ENCODE peak calls at places on chromosomes 4 and X, in seven cellular contexts. K is pancreas, H is heart right ventricle, W is SJSA1, P is IMR-90, A is keratinocyte, V is fibroblast of lung. E is an unnamed sample.
A peak's percentile ranks its signal among the peaks of the same experiment; 100 is the strongest.

GRCh38 chr4:182238355-182238931 is 4.8 kb upstream of the TENM3 start:
- DNase-seq in K (no peak), H (no peak), W (peak; percentile 76), P (peak; percentile 48), A (no peak), V (peak; percentile 71), E (peak; percentile 77)

GRCh38 chr4:20487446-20487845 is 212.8 kb upstream of the PACRGL start:
- DNase-seq in K (no peak), H (no peak), W (no peak), P (no peak), A (no peak), V (peak; percentile 29), E (no peak)

GRCh38 chrX:149630681-149631292 is 805 bp downstream of the TMEM185A start:
- DNase-seq in K (no peak), H (no peak), W (peak; percentile 23), P (peak; percentile 55), A (no peak), V (peak; percentile 48), E (no peak)

GRCh38 chrX:135910251-135910650 is 16.7 kb downstream of the SAGE1 start:
- DNase-seq in K (no peak), H (no peak), W (no peak), P (no peak), A (no peak), V (no peak), E (no peak)

GRCh38 chr4:2534904-2535385 is 1.5 kb upstream of the FAM193A start:
- DNase-seq in K (no peak), H (no peak), W (no peak), P (peak; percentile 15), A (no peak), V (no peak), E (no peak)

GRCh38 chr4:79300280-79300679 is 25.6 kb downstream of the NAA11 start:
- DNase-seq in K (no peak), H (no peak), W (no peak), P (no peak), A (no peak), V (no peak), E (no peak)

GRCh38 chr4:136441629-136442282 is 1090.5 kb downstream of the PCDH18 start:
- DNase-seq in K (no peak), H (no peak), W (no peak), P (no peak), A (no peak), V (no peak), E (peak; percentile 6)

GRCh38 chr4:143512978-143513313 is 556 bp upstream of the SMARCA5 start:
- DNase-seq in K (no peak), H (no peak), W (no peak), P (no peak), A (no peak), V (no peak), E (no peak)

GRCh38 chr4:48388504-48389154 is 47.3 kb downstream of the SLAIN2 start:
- DNase-seq in K (no peak), H (no peak), W (peak; percentile 1), P (peak; percentile 74), A (no peak), V (peak; percentile 72), E (no peak)

GRCh38 chrX:109709129-109709631 is 23.9 kb downstream of the ACSL4 start:
- DNase-seq in K (no peak), H (no peak), W (no peak), P (peak; percentile 65), A (no peak), V (peak; percentile 72), E (peak; percentile 30)

GRCh38 chr4:106365613-106366012 is 3.0 kb downstream of the GIMD1 start:
- DNase-seq in K (no peak), H (no peak), W (peak; percentile 80), P (peak; percentile 95), A (peak; percentile 57), V (peak; percentile 96), E (no peak)

GRCh38 chrX:314049-314448 is 4.5 kb downstream of the GTPBP6 start:
- DNase-seq in K (peak; percentile 55), H (no peak), W (no peak), P (no peak), A (no peak), V (no peak), E (no peak)

GRCh38 chrX:39670281-39670680 is 427.5 kb downstream of the BCOR start:
- DNase-seq in K (no peak), H (no peak), W (no peak), P (no peak), A (no peak), V (peak; percentile 38), E (no peak)

GRCh38 chrX:29890004-29890403 is 325.4 kb upstream of the MAGEB2 start:
- DNase-seq in K (no peak), H (no peak), W (no peak), P (peak; percentile 43), A (no peak), V (peak; percentile 53), E (no peak)

GRCh38 chr4:22434895-22435294 is 81.0 kb downstream of the ADGRA3 start:
- DNase-seq in K (no peak), H (no peak), W (no peak), P (peak; percentile 63), A (peak; percentile 17), V (peak; percentile 63), E (peak; percentile 43)

GRCh38 chr4:22439947-22440346 is 75.9 kb downstream of the ADGRA3 start:
- DNase-seq in K (no peak), H (no peak), W (no peak), P (no peak), A (no peak), V (no peak), E (no peak)

GRCh38 chr4:22430626-22431025 is 85.2 kb downstream of the ADGRA3 start:
- DNase-seq in K (no peak), H (no peak), W (no peak), P (no peak), A (no peak), V (no peak), E (no peak)

GRCh38 chr4:22440999-22441398 is 74.9 kb downstream of the ADGRA3 start:
- DNase-seq in K (no peak), H (no peak), W (no peak), P (no peak), A (no peak), V (no peak), E (no peak)

GRCh38 chr4:22435652-22436051 is 80.2 kb downstream of the ADGRA3 start:
- DNase-seq in K (no peak), H (no peak), W (no peak), P (no peak), A (no peak), V (no peak), E (no peak)
- H3K36me3 ChIP-seq in K (peaks cover 4% of the 10 kb centered on the region), H (no peaks in the 10 kb centered on the region), W (no peaks in the 10 kb centered on the region), P (peaks cover 3% of the 10 kb centered on the region), A (peaks cover 7% of the 10 kb centered on the region), V (no peaks in the 10 kb centered on the region), E (no peaks in the 10 kb centered on the region)

DNA sequence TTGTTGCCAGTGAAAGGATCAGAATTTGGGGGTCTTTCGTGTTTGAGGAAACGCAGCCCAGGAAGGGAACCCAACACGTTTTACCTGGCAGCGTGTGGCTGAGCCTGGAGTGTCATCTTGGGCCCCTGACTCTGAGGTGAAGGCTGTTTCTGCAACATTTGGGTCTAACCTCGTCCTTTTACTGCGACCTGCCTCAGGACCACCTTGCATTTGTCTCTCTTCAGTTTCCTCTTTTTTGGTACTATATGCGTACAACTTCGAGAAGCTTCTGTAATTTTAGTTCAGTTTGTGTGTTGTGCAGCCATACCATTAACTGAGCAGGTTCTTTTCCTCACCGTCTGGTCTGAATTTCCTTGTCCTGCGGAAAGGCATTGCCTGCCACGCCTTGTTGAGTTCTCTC is 61.5 kb downstream of the TMEM131L start:
- DNase-seq in K (no peak), H (no peak), W (no peak), P (no peak), A (no peak), V (no peak), E (no peak)
- H3K36me3 ChIP-seq in K (no peaks in the 10 kb centered on the region), H (no peaks in the 10 kb centered on the region), W (no peaks in the 10 kb centered on the region), P (no peaks in the 10 kb centered on the region), A (no peaks in the 10 kb centered on the region), V (no peaks in the 10 kb centered on the region), E (no peaks in the 10 kb centered on the region)

GRCh38 chrX:2427147-2427546 is 73.6 kb downstream of the DHRSX start:
- DNase-seq in K (no peak), H (no peak), W (no peak), P (no peak), A (no peak), V (no peak), E (no peak)

GRCh38 chrX:2427737-2428136 is 73.0 kb downstream of the DHRSX start:
- DNase-seq in K (no peak), H (no peak), W (no peak), P (no peak), A (no peak), V (no peak), E (no peak)

GRCh38 chrX:2432298-2432863 is 68.4 kb downstream of the DHRSX start:
- DNase-seq in K (no peak), H (no peak), W (no peak), P (no peak), A (no peak), V (no peak), E (no peak)

GRCh38 chrX:2434270-2434669 is 66.5 kb downstream of the DHRSX start:
- DNase-seq in K (no peak), H (no peak), W (no peak), P (no peak), A (no peak), V (no peak), E (no peak)

GRCh38 chrX:2430265-2430825 is 70.4 kb downstream of the DHRSX start:
- DNase-seq in K (no peak), H (no peak), W (no peak), P (peak; percentile 4), A (no peak), V (no peak), E (no peak)
- H3K36me3 ChIP-seq in K (no peaks in the 10 kb centered on the region), H (peaks cover 13% of the 10 kb centered on the region), W (peaks cover 3% of the 10 kb centered on the region), P (peaks cover 10% of the 10 kb centered on the region), A (no peaks in the 10 kb centered on the region), V (no peaks in the 10 kb centered on the region), E (no peaks in the 10 kb centered on the region)

GRCh38 chr4:145154573-145154972 is 25.8 kb downstream of the OTUD4 start:
- DNase-seq in K (no peak), H (no peak), W (peak; percentile 5), P (peak; percentile 35), A (no peak), V (peak; percentile 34), E (no peak)

GRCh38 chr4:145153181-145153903 is 27.0 kb downstream of the OTUD4 start:
- DNase-seq in K (no peak), H (no peak), W (no peak), P (peak; percentile 17), A (no peak), V (no peak), E (no peak)

GRCh38 chr4:145153904-145154298 is 26.5 kb downstream of the OTUD4 start:
- DNase-seq in K (no peak), H (no peak), W (no peak), P (no peak), A (no peak), V (no peak), E (no peak)

DNA sequence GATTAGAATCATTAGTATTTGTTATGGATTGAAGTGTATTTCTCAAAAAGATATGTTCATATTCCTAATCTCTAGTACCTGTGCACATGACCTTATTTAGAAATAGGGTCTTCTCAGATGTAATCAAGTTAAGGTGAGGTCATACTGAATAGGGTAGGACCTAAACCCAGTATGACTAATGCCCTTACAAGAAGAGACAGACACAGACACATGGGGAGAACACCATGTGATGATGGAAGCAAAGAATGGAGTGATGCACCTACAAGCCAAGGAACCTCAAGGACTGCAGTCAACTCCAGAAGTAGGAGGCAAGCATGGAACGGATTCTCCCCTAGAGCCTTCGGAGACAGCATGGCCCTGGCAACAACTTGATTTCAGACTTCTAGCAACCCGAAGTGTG is 31.4 kb downstream of the OTUD4 start:
- DNase-seq in K (no peak), H (no peak), W (no peak), P (no peak), A (no peak), V (no peak), E (no peak)
- H3K36me3 ChIP-seq in K (peaks cover 61% of the 10 kb centered on the region), H (peaks cover 100% of the 10 kb centered on the region), W (peaks cover 81% of the 10 kb centered on the region), P (peaks cover 22% of the 10 kb centered on the region), A (peaks cover 16% of the 10 kb centered on the region), V (peaks cover 8% of the 10 kb centered on the region), E (no peaks in the 10 kb centered on the region)